ENCODE peak calls at places on chromosomes 3 and 15, in nine cellular contexts. W is caudate nucleus, H is SJSA1, K is upper lobe of left lung, G is hepatocyte, J is A549, R is coronary artery, D is PC-3, I is neuronal stem cell. X is an unnamed sample.

GRCh38 chr15:36943496-36944361 is 156.6 kb downstream of the MEIS2 start:
- DNase-seq in W (no peak), H (no peak), K (no peak), G (no peak), J (no peak), R (no peak), D (no peak), I (peak; percentile 31), X (no peak)

GRCh38 chr15:27851811-27852210 is 247.3 kb downstream of the OCA2 start:
- DNase-seq in W (no peak), H (no peak), K (no peak), G (no peak), J (no peak), R (no peak), D (no peak), I (no peak), X (no peak)

GRCh38 chr15:62672268-62672667 is 370.3 kb upstream of the TPM1 start:
- DNase-seq in W (no peak), H (no peak), K (no peak), G (no peak), J (no peak), R (no peak), D (no peak), I (no peak), X (no peak)

GRCh38 chr3:59660852-59661624 is 611.2 kb upstream of the CFAP20DC start:
- DNase-seq in W (no peak), H (no peak), K (no peak), G (no peak), J (peak; percentile 19), R (no peak), D (peak; percentile 62), I (no peak), X (no peak)

GRCh38 chr15:97319316-97319715 is 641.2 kb upstream of the ARRDC4 start:
- DNase-seq in W (no peak), H (no peak), K (no peak), G (peak; percentile 4), J (no peak), R (no peak), D (no peak), I (no peak), X (no peak)

GRCh38 chr3:190323241-190323617 is 983 bp upstream of the CLDN1 start:
- DNase-seq in W (no peak), H (peak; percentile 45), K (no peak), G (no peak), J (no peak), R (no peak), D (no peak), I (no peak), X (no peak)

GRCh38 chr15:72285402-72285801 is 13.0 kb upstream of the PARP6 start:
- DNase-seq in W (no peak), H (no peak), K (no peak), G (no peak), J (peak; percentile 16), R (no peak), D (no peak), I (no peak), X (no peak)

GRCh38 chr3:118666-119065 is 77.9 kb upstream of the CHL1 start:
- DNase-seq in W (no peak), H (no peak), K (no peak), G (no peak), J (no peak), R (no peak), D (no peak), I (no peak), X (no peak)

GRCh38 chr3:113838631-113839209 is at the start of gene GRAMD1C:
- DNase-seq in W (no peak), H (peak; percentile 84), K (peak; percentile 94), G (peak; percentile 95), J (peak; percentile 89), R (peak; percentile 84), D (peak; percentile 91), I (peak; percentile 88), X (no peak)

GRCh38 chr3:136380530-136380929 is 130.4 kb downstream of the PCCB start:
- DNase-seq in W (no peak), H (no peak), K (no peak), G (no peak), J (no peak), R (no peak), D (no peak), I (no peak), X (no peak)

GRCh38 chr3:50267280-50267913 is 1.6 kb upstream of the SEMA3B start:
- DNase-seq in W (no peak), H (no peak), K (peak; percentile 92), G (peak; percentile 83), J (no peak), R (peak; percentile 87), D (no peak), I (no peak), X (no peak)

GRCh38 chr15:89550427-89550826 is 24.8 kb upstream of the TICRR start:
- DNase-seq in W (no peak), H (no peak), K (no peak), G (no peak), J (no peak), R (no peak), D (no peak), I (no peak), X (no peak)

GRCh38 chr3:35932995-35933394 is 293.7 kb downstream of the ARPP21 start:
- DNase-seq in W (no peak), H (no peak), K (no peak), G (no peak), J (peak; percentile 85), R (no peak), D (peak; percentile 98), I (no peak), X (no peak)

DNA sequence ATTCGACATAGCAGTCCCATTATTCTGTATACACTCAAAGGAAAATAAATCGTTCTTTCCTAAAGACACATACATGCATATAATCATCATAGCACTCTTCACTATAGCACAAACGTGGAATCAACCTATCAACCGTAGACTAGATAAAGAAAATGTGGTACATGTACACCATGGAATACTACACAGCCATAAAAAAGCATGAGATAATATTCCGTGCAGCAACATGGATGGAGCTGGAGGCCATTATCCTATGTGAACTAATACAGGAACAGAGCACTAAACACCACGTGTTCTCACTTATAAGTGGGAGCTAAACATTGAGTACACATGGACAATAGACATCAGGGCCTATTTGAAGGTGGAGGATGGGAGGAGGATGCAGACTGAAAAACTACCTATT is 12.1 kb upstream of the MAP3K13 start:
- DNase-seq in W (no peak), H (no peak), K (no peak), G (no peak), J (no peak), R (no peak), D (no peak), I (no peak), X (no peak)
- H3K27ac ChIP-seq in W (no peak overlapping the region), H (no peak overlapping the region), K (no peak overlapping the region), G (no peak overlapping the region), J (no peak overlapping the region), R (no peak overlapping the region), D (no peak overlapping the region), I (no peak overlapping the region), X (no peak overlapping the region)

GRCh38 chr3:173635826-173636225 is 238.3 kb downstream of the NLGN1 start:
- DNase-seq in W (no peak), H (no peak), K (no peak), G (no peak), J (no peak), R (no peak), D (no peak), I (no peak), X (no peak)
- H3K27ac ChIP-seq in W (no peak overlapping the region), H (no peak overlapping the region), K (no peak overlapping the region), G (no peak overlapping the region), J (no peak overlapping the region), R (no peak overlapping the region), D (no peak overlapping the region), I (no peak overlapping the region), X (no peak overlapping the region)

GRCh38 chr15:82805994-82806406 is at the start of gene FSD2:
- DNase-seq in W (no peak), H (no peak), K (no peak), G (no peak), J (no peak), R (no peak), D (no peak), I (no peak), X (no peak)
- H3K27ac ChIP-seq in W (no peak within 1 kb of the TSS), H (no peak within 1 kb of the TSS), K (no peak within 1 kb of the TSS), G (no peak within 1 kb of the TSS), J (no peak within 1 kb of the TSS), R (no peak within 1 kb of the TSS), D (no peak within 1 kb of the TSS), I (no peak within 1 kb of the TSS), X (no peak within 1 kb of the TSS)

GRCh38 chr15:20645956-20646355 is 104.4 kb upstream of the GOLGA6L6 start:
- DNase-seq in W (no peak), H (no peak), K (no peak), G (no peak), J (peak; percentile 21), R (no peak), D (no peak), I (no peak), X (no peak)
- H3K27ac ChIP-seq in W (no peak overlapping the region), H (no peak overlapping the region), K (no peak overlapping the region), G (no peak overlapping the region), J (no peak overlapping the region), R (no peak overlapping the region), D (no peak overlapping the region), I (no peak overlapping the region), X (no peak overlapping the region)

GRCh38 chr3:100536093-100536492 is 43.7 kb downstream of the TMEM45A start:
- DNase-seq in W (no peak), H (no peak), K (no peak), G (no peak), J (no peak), R (no peak), D (peak; percentile 87), I (no peak), X (no peak)

GRCh38 chr3:100537646-100538338 is 45.4 kb downstream of the TMEM45A start:
- DNase-seq in W (no peak), H (no peak), K (no peak), G (no peak), J (no peak), R (no peak), D (peak; percentile 72), I (no peak), X (no peak)

GRCh38 chr3:100535610-100535943 is 43.2 kb downstream of the TMEM45A start:
- DNase-seq in W (no peak), H (no peak), K (no peak), G (no peak), J (no peak), R (no peak), D (peak; percentile 21), I (no peak), X (no peak)

GRCh38 chr3:100540791-100541334 is 48.4 kb downstream of the TMEM45A start:
- DNase-seq in W (no peak), H (no peak), K (no peak), G (no peak), J (no peak), R (no peak), D (no peak), I (no peak), X (no peak)

GRCh38 chr3:100538339-100538706 is 45.9 kb downstream of the TMEM45A start:
- DNase-seq in W (no peak), H (no peak), K (no peak), G (no peak), J (no peak), R (no peak), D (no peak), I (no peak), X (no peak)
- H3K27ac ChIP-seq in W (no peak overlapping the region), H (no peak overlapping the region), K (no peak overlapping the region), G (no peak overlapping the region), J (no peak overlapping the region), R (no peak overlapping the region), D (peak overlapping the region; percentile 76), I (no peak overlapping the region), X (no peak overlapping the region)

X was measured in Panc1.